ENCODE peak calls at places on chromosomes 1 and 21, in four cellular contexts. V is PC-9, L is IMR-90, R is heart left ventricle. M is an unnamed sample.

GRCh38 chr1:234720709-234721436 is 110.9 kb upstream of the IRF2BP2 start:
- DNase-seq in V (no peak), L (no peak), R (no peak), M (peak; percentile 45)

GRCh38 chr21:33064623-33064996 is 5.3 kb upstream of the OLIG1 start:
- DNase-seq in V (no peak), L (no peak), R (no peak), M (no peak)

GRCh38 chr1:230152999-230153398 is 86.0 kb downstream of the GALNT2 start:
- DNase-seq in V (no peak), L (no peak), R (no peak), M (no peak)

GRCh38 chr1:189405419-189405818 is 1072.2 kb downstream of the BRINP3 start:
- DNase-seq in V (no peak), L (no peak), R (no peak), M (no peak)

GRCh38 chr1:118246646-118247045 is 61.6 kb upstream of the SPAG17 start:
- DNase-seq in V (no peak), L (no peak), R (no peak), M (no peak)

GRCh38 chr1:182227864-182228547 is 163.6 kb downstream of the GLUL start:
- DNase-seq in V (peak; percentile 58), L (no peak), R (no peak), M (no peak)

GRCh38 chr1:243974451-243975292 is 76.4 kb upstream of the ZBTB18 start:
- DNase-seq in V (no peak), L (peak; percentile 24), R (no peak), M (no peak)

GRCh38 chr1:41810446-41810845 is 108.3 kb downstream of the HIVEP3 start:
- DNase-seq in V (no peak), L (peak; percentile 63), R (no peak), M (peak; percentile 27)

GRCh38 chr1:199272690-199273089 is 633.9 kb downstream of the PTPRC start:
- DNase-seq in V (peak; percentile 96), L (peak; percentile 94), R (peak; percentile 40), M (peak; percentile 59)

GRCh38 chr1:39947265-39947664 is 7.7 kb upstream of the MFSD2A start:
- DNase-seq in V (no peak), L (no peak), R (no peak), M (no peak)

GRCh38 chr1:34057347-34057746 is 107.7 kb downstream of the CSMD2 start:
- DNase-seq in V (no peak), L (no peak), R (no peak), M (no peak)

GRCh38 chr1:53465023-53465957 is 6.1 kb downstream of the DMRTB1 start:
- DNase-seq in V (peak; percentile 32), L (no peak), R (no peak), M (no peak)

GRCh38 chr1:210239295-210240155 is 6.9 kb downstream of the SERTAD4 start:
- DNase-seq in V (peak; percentile 74), L (peak; percentile 85), R (no peak), M (peak; percentile 90)

GRCh38 chr1:230141002-230141648 is 74.1 kb downstream of the GALNT2 start:
- DNase-seq in V (no peak), L (peak; percentile 79), R (no peak), M (no peak)

GRCh38 chr1:40797668-40798010 is 14.1 kb downstream of the KCNQ4 start:
- DNase-seq in V (no peak), L (no peak), R (no peak), M (no peak)

GRCh38 chr1:67515324-67516080 is 85.3 kb upstream of the SERBP1 start:
- DNase-seq in V (no peak), L (no peak), R (no peak), M (no peak)

GRCh38 chr1:45306319-45306718 is 20.4 kb upstream of the HPDL start:
- DNase-seq in V (no peak), L (peak; percentile 60), R (no peak), M (no peak)

GRCh38 chr1:223045164-223045957 is 97.7 kb downstream of the TLR5 start:
- DNase-seq in V (no peak), L (no peak), R (no peak), M (no peak)

GRCh38 chr1:223041481-223041880 is 101.6 kb downstream of the TLR5 start:
- DNase-seq in V (peak; percentile 40), L (no peak), R (no peak), M (no peak)

GRCh38 chr1:223048026-223048425 is 95.0 kb downstream of the TLR5 start:
- DNase-seq in V (no peak), L (no peak), R (no peak), M (no peak)

GRCh38 chr1:223046011-223046410 is 97.0 kb downstream of the TLR5 start:
- DNase-seq in V (no peak), L (no peak), R (no peak), M (no peak)
- H3K4me3 ChIP-seq in V (no peak overlapping the region), L (no peak overlapping the region), R (no peak overlapping the region), M (no peak overlapping the region)

GRCh38 chr1:116365857-116366256 is 7.2 kb upstream of the ATP1A1 start:
- DNase-seq in V (no peak), L (no peak), R (no peak), M (no peak)
- H3K4me3 ChIP-seq in V (no peak overlapping the region), L (no peak overlapping the region), R (no peak overlapping the region), M (no peak overlapping the region)

GRCh38 chr1:26318338-26319064 is 743 bp downstream of the CD52 start:
- DNase-seq in V (no peak), L (no peak), R (no peak), M (no peak)

GRCh38 chr1:26315874-26316850 is 1.6 kb upstream of the CD52 start:
- DNase-seq in V (no peak), L (no peak), R (no peak), M (no peak)

GRCh38 chr1:26317143-26317542 is 615 bp upstream of the CD52 start:
- DNase-seq in V (no peak), L (no peak), R (no peak), M (no peak)

GRCh38 chr1:26320896-26321295 is 3.1 kb downstream of the CD52 start:
- DNase-seq in V (no peak), L (no peak), R (no peak), M (no peak)

DNA sequence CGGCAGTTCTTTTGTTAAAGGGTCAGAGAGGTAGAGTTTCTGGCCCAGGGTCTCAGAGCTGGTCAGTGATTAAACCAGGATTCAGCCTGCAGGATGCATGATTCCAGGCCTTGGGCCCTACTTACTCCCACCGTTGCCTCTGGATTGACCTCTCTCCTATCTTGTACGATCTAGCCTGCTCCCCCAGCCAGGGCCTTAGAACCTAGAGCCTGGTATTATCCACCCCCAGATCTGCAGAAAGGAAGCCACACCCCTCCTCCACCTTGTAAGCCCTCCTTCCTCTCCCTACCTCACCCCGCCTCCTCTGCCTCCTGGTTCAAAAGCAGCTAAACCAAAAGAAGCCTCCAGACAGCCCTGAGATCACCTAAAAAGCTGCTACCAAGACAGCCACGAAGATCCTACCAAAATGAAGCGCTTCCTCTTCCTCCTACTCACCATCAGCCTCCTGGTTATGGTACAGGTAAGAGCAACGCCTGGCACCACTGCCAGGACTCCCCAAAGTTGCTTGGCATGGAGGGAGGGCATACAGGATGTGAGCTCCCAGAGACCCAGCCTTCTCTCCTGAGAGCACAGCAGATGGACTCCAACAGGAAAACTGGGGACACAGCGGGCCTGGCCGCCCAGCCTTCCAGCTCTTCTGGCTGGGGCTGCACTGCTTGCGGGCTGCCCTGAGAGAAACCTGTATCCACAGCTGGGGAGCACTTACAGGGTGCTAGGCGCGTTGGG is at the start of gene CD52:
- DNase-seq in V (no peak), L (no peak), R (no peak), M (no peak)
- H3K4me3 ChIP-seq in V (no peak within 1 kb of the TSS), L (no peak within 1 kb of the TSS), R (peak within 1 kb of the TSS; percentile 9), M (no peak within 1 kb of the TSS)

GRCh38 chr1:1832820-1833219 is 54.5 kb upstream of the NADK start:
- DNase-seq in V (no peak), L (peak; percentile 38), R (no peak), M (no peak)
- H3K4me3 ChIP-seq in V (no peak overlapping the region), L (no peak overlapping the region), R (no peak overlapping the region), M (no peak overlapping the region)